ENCODE peak calls at places on chromosomes 1 and 21, in six cellular contexts. B, Y, E, Z, W and A are unnamed samples.

GRCh38 chr1:115717541-115717940 is 51.0 kb downstream of the CASQ2 start:
- DNase-seq in B (no peak), Y (peak; percentile 53), E (peak; percentile 32), Z (no peak), W (no peak), A (peak; percentile 74)

GRCh38 chr1:226123591-226124471 is 61.3 kb downstream of the H3-3A start:
- DNase-seq in B (peak; percentile 64), Y (no peak), E (peak; percentile 66), Z (no peak), W (no peak), A (peak; percentile 56)

GRCh38 chr1:154442006-154442740 is 37.0 kb downstream of the IL6R start:
- DNase-seq in B (no peak), Y (no peak), E (no peak), Z (no peak), W (no peak), A (no peak)

GRCh38 chr1:12772520-12772919 is 1.0 kb upstream of the PRAMEF12 start:
- DNase-seq in B (no peak), Y (no peak), E (no peak), Z (no peak), W (no peak), A (no peak)

GRCh38 chr1:44077421-44077820 is 41.2 kb upstream of the KLF17 start:
- DNase-seq in B (no peak), Y (no peak), E (no peak), Z (no peak), W (no peak), A (no peak)

GRCh38 chr1:79497193-79497773 is 490.8 kb upstream of the ADGRL4 start:
- DNase-seq in B (no peak), Y (no peak), E (no peak), Z (no peak), W (no peak), A (no peak)

GRCh38 chr1:209755926-209756607 is at the start of gene TRAF3IP3:
- DNase-seq in B (no peak), Y (peak; percentile 61), E (peak; percentile 71), Z (no peak), W (no peak), A (no peak)

GRCh38 chr1:152001631-152002584 is 8.2 kb upstream of the S100A10 start:
- DNase-seq in B (peak; percentile 84), Y (peak; percentile 90), E (peak; percentile 94), Z (peak; percentile 68), W (peak; percentile 87), A (peak; percentile 94)

GRCh38 chr1:172647110-172647564 is 11.8 kb upstream of the FASLG start:
- DNase-seq in B (no peak), Y (no peak), E (no peak), Z (no peak), W (no peak), A (no peak)

GRCh38 chr1:91014475-91014874 is 7.4 kb downstream of the ZNF644 start:
- DNase-seq in B (no peak), Y (no peak), E (no peak), Z (no peak), W (no peak), A (no peak)

GRCh38 chr1:42214447-42214871 is 49.9 kb upstream of the GUCA2A start:
- DNase-seq in B (no peak), Y (no peak), E (peak; percentile 47), Z (no peak), W (no peak), A (peak; percentile 8)

GRCh38 chr1:236835491-236835890 is 40.4 kb downstream of the MTR start:
- DNase-seq in B (no peak), Y (no peak), E (no peak), Z (no peak), W (no peak), A (no peak)

GRCh38 chr21:45695086-45695485 is 51.6 kb downstream of the PCBP3 start:
- DNase-seq in B (no peak), Y (no peak), E (no peak), Z (no peak), W (no peak), A (no peak)

GRCh38 chr1:201568859-201569294 is 29.9 kb downstream of the NAV1 start:
- DNase-seq in B (no peak), Y (peak; percentile 40), E (no peak), Z (no peak), W (no peak), A (no peak)

GRCh38 chr1:58927026-58927721 is 143.3 kb upstream of the JUN start:
- DNase-seq in B (no peak), Y (no peak), E (no peak), Z (no peak), W (no peak), A (no peak)

GRCh38 chr1:101183388-101183699 is 53.5 kb upstream of the S1PR1 start:
- DNase-seq in B (no peak), Y (no peak), E (no peak), Z (no peak), W (no peak), A (no peak)

GRCh38 chr21:37579356-37579755 is 212.8 kb downstream of the DYRK1A start:
- DNase-seq in B (no peak), Y (no peak), E (no peak), Z (no peak), W (no peak), A (no peak)

GRCh38 chr1:33488624-33489023 is 16.2 kb downstream of the ZSCAN20 start:
- DNase-seq in B (no peak), Y (no peak), E (no peak), Z (no peak), W (no peak), A (no peak)

GRCh38 chr1:194705123-194705522 is 1518.7 kb upstream of the B3GALT2 start:
- DNase-seq in B (no peak), Y (no peak), E (no peak), Z (no peak), W (no peak), A (no peak)

GRCh38 chr1:205128050-205128449 is 6.3 kb upstream of the RBBP5 start:
- DNase-seq in B (no peak), Y (no peak), E (no peak), Z (no peak), W (no peak), A (no peak)

GRCh38 chr1:205133287-205133686 is 11.5 kb upstream of the RBBP5 start:
- DNase-seq in B (no peak), Y (no peak), E (no peak), Z (no peak), W (no peak), A (no peak)

GRCh38 chr1:205124726-205125125 is 2.9 kb upstream of the RBBP5 start:
- DNase-seq in B (no peak), Y (no peak), E (no peak), Z (no peak), W (no peak), A (no peak)

GRCh38 chr1:205127646-205128045 is 5.9 kb upstream of the RBBP5 start:
- DNase-seq in B (no peak), Y (peak; percentile 49), E (no peak), Z (no peak), W (no peak), A (no peak)

DNA sequence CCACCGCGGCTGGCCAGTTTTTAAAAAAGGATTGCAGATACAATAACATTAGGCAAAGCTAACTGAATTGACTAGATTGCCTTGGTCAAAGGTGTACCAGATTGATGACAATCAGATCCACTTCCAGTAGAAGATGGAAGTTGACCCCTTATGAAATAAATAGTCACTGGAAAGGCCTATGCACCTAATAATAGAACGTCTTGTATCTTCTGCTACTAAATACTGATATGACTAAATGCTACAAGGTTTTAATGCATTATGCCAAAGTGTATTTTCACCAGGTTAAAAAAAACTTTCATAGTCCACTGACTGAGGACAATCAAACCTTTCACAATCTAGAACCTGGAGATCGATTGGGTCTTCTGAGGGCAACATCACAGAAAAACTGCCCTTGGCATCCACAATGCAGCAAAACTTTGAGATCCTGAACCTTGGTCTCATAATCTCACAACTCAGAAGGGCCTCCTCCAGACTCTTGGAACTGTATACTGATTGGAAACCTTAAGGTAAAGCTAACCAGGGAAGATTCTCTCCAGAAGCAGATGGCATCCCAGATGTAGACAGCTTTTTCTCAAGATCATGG is 7.8 kb upstream of the RBBP5 start:
- DNase-seq in B (no peak), Y (no peak), E (no peak), Z (no peak), W (no peak), A (no peak)
- TF ChIP-seq CTCF in B (no peak), Y (no peak), E (no peak), Z (no peak), W (no peak), A (no peak)

GRCh38 chr1:77579547-77579946 is 102.9 kb downstream of the ZZZ3 start:
- DNase-seq in B (no peak), Y (no peak), E (no peak), Z (no peak), W (no peak), A (no peak)
- H3K4me1 ChIP-seq in B (no peaks in the 10 kb centered on the region), Y (no peaks in the 10 kb centered on the region), E (no peaks in the 10 kb centered on the region), Z (no peaks in the 10 kb centered on the region), W (no peaks in the 10 kb centered on the region), A (no peaks in the 10 kb centered on the region)

GRCh38 chr1:77319036-77319705 is 37.4 kb downstream of the AK5 start:
- DNase-seq in B (no peak), Y (no peak), E (no peak), Z (no peak), W (no peak), A (no peak)

GRCh38 chr1:77308889-77309621 is 27.2 kb downstream of the AK5 start:
- DNase-seq in B (no peak), Y (no peak), E (no peak), Z (no peak), W (no peak), A (no peak)

GRCh38 chr1:77316006-77316405 is 34.2 kb downstream of the AK5 start:
- DNase-seq in B (no peak), Y (no peak), E (no peak), Z (no peak), W (no peak), A (no peak)

GRCh38 chr1:77316966-77317365 is 35.1 kb downstream of the AK5 start:
- DNase-seq in B (no peak), Y (no peak), E (no peak), Z (no peak), W (no peak), A (no peak)

DNA sequence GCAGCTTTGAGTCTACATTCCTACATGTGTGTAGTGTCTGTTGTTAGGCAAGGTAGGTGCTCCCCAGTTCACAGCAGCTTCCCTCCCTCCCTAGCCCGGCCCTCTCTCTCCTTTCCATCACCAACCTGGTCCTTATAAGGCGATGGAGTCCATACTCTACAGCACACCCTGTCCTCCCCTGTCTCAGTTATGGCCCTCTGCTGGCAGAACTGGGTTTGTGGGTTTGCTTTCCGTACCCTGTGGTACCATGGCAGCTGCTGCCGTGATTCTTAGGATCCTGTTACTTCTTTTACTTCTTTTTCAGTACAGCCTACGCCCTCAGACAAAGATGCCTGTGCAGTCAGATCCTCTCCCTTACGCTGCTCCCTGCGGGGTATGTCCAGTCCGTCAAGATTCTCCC is 31.7 kb downstream of the AK5 start:
- DNase-seq in B (no peak), Y (no peak), E (no peak), Z (no peak), W (no peak), A (peak; percentile 1)
- TF ChIP-seq CTCF in B (no peak), Y (peak; percentile 13), E (no peak), Z (no peak), W (peak; percentile 32), A (no peak)

DNA sequence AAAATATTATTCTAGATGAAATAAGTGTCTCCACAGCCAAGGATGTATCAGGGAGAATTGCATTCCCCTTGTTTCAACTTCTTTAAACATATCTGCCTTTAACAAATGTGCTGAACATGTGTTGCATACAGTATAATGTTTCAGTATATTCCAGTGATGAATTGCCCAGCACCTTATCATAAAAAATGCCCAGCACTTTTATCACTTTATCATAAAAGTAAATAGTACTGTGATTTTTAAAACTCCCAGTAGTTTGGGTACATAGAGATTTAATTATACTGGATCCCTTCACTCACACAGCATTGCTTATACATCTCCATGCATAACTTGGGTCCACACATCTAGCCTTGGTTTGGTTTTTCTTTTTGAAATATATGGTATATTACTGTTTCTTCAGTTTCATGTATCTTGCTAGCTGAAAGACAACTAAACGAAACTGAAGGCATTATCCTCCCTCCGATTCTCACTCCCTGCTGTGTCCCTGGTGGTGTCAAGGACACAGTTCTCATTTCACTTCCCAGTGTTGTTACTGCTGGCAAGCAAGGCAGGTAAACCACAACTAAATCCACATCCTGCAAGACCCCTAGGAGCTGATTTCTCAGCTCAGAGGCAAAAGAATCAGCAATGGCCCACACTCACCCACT is 118.2 kb upstream of the SLC44A3 start:
- DNase-seq in B (no peak), Y (no peak), E (no peak), Z (no peak), W (no peak), A (no peak)
- H3K4me1 ChIP-seq in B (no peaks in the 10 kb centered on the region), Y (no peaks in the 10 kb centered on the region), E (peaks cover 6% of the 10 kb centered on the region), Z (peaks cover 12% of the 10 kb centered on the region), W (no peaks in the 10 kb centered on the region), A (no peaks in the 10 kb centered on the region)